ENCODE peak calls at places on chromosomes 1 and 21, in seven cellular contexts. One of them, this sample, is unnamed. For H3K4me1, the result is how much of the 10 kb centered on the place peaks cover.

GRCh38 chr1:181023265-181024057 is 791 bp upstream of the STX6 start:
- DNase-seq in lower lobe of right lung: no peak
- DNase-seq in colonic mucosa: no peak
- DNase-seq in psoas muscle: no peak
- DNase-seq in lung: no peak
- DNase-seq in fibroblast of lung: no peak
- DNase-seq in uterus: peak
- DNase-seq in this sample: no peak

GRCh38 chr1:173395762-173396161 is 81.4 kb upstream of the PRDX6 start:
- DNase-seq in lower lobe of right lung: no peak
- DNase-seq in colonic mucosa: no peak
- DNase-seq in psoas muscle: no peak
- DNase-seq in lung: no peak
- DNase-seq in fibroblast of lung: no peak
- DNase-seq in uterus: no peak
- DNase-seq in this sample: no peak

GRCh38 chr1:24914226-24915069 is 15.6 kb downstream of the RUNX3 start:
- DNase-seq in lower lobe of right lung: no peak
- DNase-seq in colonic mucosa: no peak
- DNase-seq in psoas muscle: no peak
- DNase-seq in lung: no peak
- DNase-seq in fibroblast of lung: peak
- DNase-seq in uterus: no peak
- DNase-seq in this sample: no peak

GRCh38 chr1:209899948-209900347 is 38.1 kb upstream of the SYT14 start:
- DNase-seq in lower lobe of right lung: no peak
- DNase-seq in colonic mucosa: peak
- DNase-seq in psoas muscle: no peak
- DNase-seq in lung: no peak
- DNase-seq in fibroblast of lung: no peak
- DNase-seq in uterus: no peak
- DNase-seq in this sample: no peak

GRCh38 chr1:177200290-177200689 is 29.5 kb downstream of the BRINP2 start:
- DNase-seq in lower lobe of right lung: no peak
- DNase-seq in colonic mucosa: no peak
- DNase-seq in psoas muscle: no peak
- DNase-seq in lung: no peak
- DNase-seq in fibroblast of lung: no peak
- DNase-seq in uterus: no peak
- DNase-seq in this sample: no peak

GRCh38 chr21:29642551-29643245 is 297.1 kb downstream of the GRIK1 start:
- DNase-seq in lower lobe of right lung: no peak
- DNase-seq in colonic mucosa: no peak
- DNase-seq in psoas muscle: no peak
- DNase-seq in lung: no peak
- DNase-seq in fibroblast of lung: no peak
- DNase-seq in uterus: no peak
- DNase-seq in this sample: no peak

GRCh38 chr1:214957330-214958137 is 125.0 kb upstream of the KCNK2 start:
- DNase-seq in lower lobe of right lung: no peak
- DNase-seq in colonic mucosa: no peak
- DNase-seq in psoas muscle: no peak
- DNase-seq in lung: no peak
- DNase-seq in fibroblast of lung: peak
- DNase-seq in uterus: peak
- DNase-seq in this sample: peak

GRCh38 chr1:48793863-48794262 is 17.2 kb upstream of the BEND5 start:
- DNase-seq in lower lobe of right lung: no peak
- DNase-seq in colonic mucosa: no peak
- DNase-seq in psoas muscle: no peak
- DNase-seq in lung: no peak
- DNase-seq in fibroblast of lung: no peak
- DNase-seq in uterus: no peak
- DNase-seq in this sample: no peak

GRCh38 chr1:232629250-232630046 is 485 bp downstream of the SIPA1L2 start:
- DNase-seq in lower lobe of right lung: peak
- DNase-seq in colonic mucosa: peak
- DNase-seq in psoas muscle: peak
- DNase-seq in lung: peak
- DNase-seq in fibroblast of lung: peak
- DNase-seq in uterus: peak
- DNase-seq in this sample: peak

GRCh38 chr1:51926171-51926812 is 47.8 kb upstream of the NRDC start:
- DNase-seq in lower lobe of right lung: no peak
- DNase-seq in colonic mucosa: no peak
- DNase-seq in psoas muscle: no peak
- DNase-seq in lung: no peak
- DNase-seq in fibroblast of lung: peak
- DNase-seq in uterus: no peak
- DNase-seq in this sample: no peak

GRCh38 chr1:24107462-24108225 is 4.3 kb downstream of the MYOM3 start:
- DNase-seq in lower lobe of right lung: peak
- DNase-seq in colonic mucosa: peak
- DNase-seq in psoas muscle: peak
- DNase-seq in lung: no peak
- DNase-seq in fibroblast of lung: peak
- DNase-seq in uterus: no peak
- DNase-seq in this sample: no peak

GRCh38 chr1:1071486-1072298 is 2.4 kb downstream of the RNF223 start:
- DNase-seq in lower lobe of right lung: no peak
- DNase-seq in colonic mucosa: no peak
- DNase-seq in psoas muscle: no peak
- DNase-seq in lung: no peak
- DNase-seq in fibroblast of lung: no peak
- DNase-seq in uterus: no peak
- DNase-seq in this sample: no peak

DNA sequence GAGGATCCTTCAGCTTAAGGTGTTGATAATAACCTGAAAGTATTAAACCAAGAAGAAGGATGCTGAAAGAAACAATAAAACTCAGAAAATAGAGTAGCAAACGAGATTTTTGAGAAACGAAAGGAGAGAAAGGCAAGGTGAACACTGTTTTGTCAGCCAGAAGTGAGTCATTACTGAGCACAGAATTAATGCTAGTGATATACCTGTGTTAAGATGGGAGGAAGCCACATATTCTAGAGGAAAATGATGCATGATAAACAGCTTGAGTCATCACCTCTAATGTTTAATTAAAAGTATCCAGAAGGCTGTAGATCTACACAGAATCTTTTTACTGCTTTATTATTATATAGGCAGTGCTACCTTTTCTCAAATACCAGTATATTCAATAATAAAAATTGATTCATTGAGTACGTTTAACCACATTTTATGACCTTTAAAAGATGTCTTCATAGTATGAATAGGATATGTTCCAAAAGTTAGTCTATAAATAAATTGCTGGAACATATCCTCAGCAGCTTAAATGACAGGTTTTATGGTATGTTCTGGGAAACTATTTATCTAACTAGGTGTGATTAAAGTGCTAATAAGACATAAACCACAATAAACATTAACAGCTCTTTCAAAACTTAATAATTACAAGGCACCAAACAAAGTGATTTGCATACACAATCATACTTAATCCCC is 10.3 kb downstream of the SH3GLB1 start:
- DNase-seq in lower lobe of right lung: no peak
- DNase-seq in colonic mucosa: no peak
- DNase-seq in psoas muscle: no peak
- DNase-seq in lung: no peak
- DNase-seq in fibroblast of lung: no peak
- DNase-seq in uterus: no peak
- DNase-seq in this sample: no peak
- H3K4me1 ChIP-seq in lower lobe of right lung: half or more
- H3K4me1 ChIP-seq in colonic mucosa: under half
- H3K4me1 ChIP-seq in psoas muscle: half or more
- H3K4me1 ChIP-seq in lung: under half
- H3K4me1 ChIP-seq in fibroblast of lung: under half
- H3K4me1 ChIP-seq in uterus: under half
- H3K4me1 ChIP-seq in this sample: half or more

DNA sequence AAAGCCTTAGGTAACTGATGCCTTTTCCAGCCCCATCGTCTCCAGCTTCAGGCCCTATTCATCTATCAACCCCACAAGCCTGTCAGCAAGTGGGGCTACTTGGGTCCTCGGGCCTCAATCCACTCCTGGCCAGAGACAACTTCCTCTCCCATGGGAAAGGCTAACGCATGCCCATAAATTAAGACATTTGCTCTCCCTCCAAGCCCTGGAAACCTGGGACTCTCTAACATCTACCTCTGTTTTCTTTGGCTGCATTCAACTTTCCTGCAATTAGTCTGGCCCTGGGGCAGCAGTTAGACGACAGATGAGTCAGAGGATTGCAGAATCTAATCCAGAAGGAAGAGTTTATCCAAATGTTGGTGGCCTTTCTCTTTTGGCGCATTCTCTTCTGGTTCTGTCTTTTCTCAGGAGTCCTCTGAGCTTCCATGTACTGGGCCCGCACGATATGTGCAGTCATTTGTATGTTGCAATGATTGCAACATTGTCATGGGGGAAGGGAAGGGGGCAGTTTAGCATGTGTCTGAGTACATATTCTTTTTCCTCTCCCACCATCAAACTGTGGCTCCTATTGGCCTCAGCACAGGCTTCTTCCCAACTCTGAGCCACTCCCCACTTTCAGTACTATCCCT is 54.4 kb downstream of the NAV1 start:
- DNase-seq in lower lobe of right lung: peak
- DNase-seq in colonic mucosa: peak
- DNase-seq in psoas muscle: peak
- DNase-seq in lung: peak
- DNase-seq in fibroblast of lung: peak
- DNase-seq in uterus: peak
- DNase-seq in this sample: peak
- H3K4me1 ChIP-seq in lower lobe of right lung: under half
- H3K4me1 ChIP-seq in colonic mucosa: under half
- H3K4me1 ChIP-seq in psoas muscle: under half
- H3K4me1 ChIP-seq in lung: under half
- H3K4me1 ChIP-seq in fibroblast of lung: under half
- H3K4me1 ChIP-seq in uterus: under half
- H3K4me1 ChIP-seq in this sample: under half

GRCh38 chr1:59915516-59915915 is 11.1 kb downstream of the CYP2J2 start:
- DNase-seq in lower lobe of right lung: no peak
- DNase-seq in colonic mucosa: no peak
- DNase-seq in psoas muscle: no peak
- DNase-seq in lung: no peak
- DNase-seq in fibroblast of lung: no peak
- DNase-seq in uterus: no peak
- DNase-seq in this sample: no peak

GRCh38 chr1:59917026-59917784 is 9.4 kb downstream of the CYP2J2 start:
- DNase-seq in lower lobe of right lung: no peak
- DNase-seq in colonic mucosa: no peak
- DNase-seq in psoas muscle: no peak
- DNase-seq in lung: no peak
- DNase-seq in fibroblast of lung: no peak
- DNase-seq in uterus: no peak
- DNase-seq in this sample: no peak

GRCh38 chr1:59917785-59918180 is 8.8 kb downstream of the CYP2J2 start:
- DNase-seq in lower lobe of right lung: no peak
- DNase-seq in colonic mucosa: no peak
- DNase-seq in psoas muscle: no peak
- DNase-seq in lung: no peak
- DNase-seq in fibroblast of lung: no peak
- DNase-seq in uterus: no peak
- DNase-seq in this sample: no peak

GRCh38 chr1:59924653-59925052 is 1.9 kb downstream of the CYP2J2 start:
- DNase-seq in lower lobe of right lung: no peak
- DNase-seq in colonic mucosa: no peak
- DNase-seq in psoas muscle: no peak
- DNase-seq in lung: no peak
- DNase-seq in fibroblast of lung: no peak
- DNase-seq in uterus: no peak
- DNase-seq in this sample: no peak

DNA sequence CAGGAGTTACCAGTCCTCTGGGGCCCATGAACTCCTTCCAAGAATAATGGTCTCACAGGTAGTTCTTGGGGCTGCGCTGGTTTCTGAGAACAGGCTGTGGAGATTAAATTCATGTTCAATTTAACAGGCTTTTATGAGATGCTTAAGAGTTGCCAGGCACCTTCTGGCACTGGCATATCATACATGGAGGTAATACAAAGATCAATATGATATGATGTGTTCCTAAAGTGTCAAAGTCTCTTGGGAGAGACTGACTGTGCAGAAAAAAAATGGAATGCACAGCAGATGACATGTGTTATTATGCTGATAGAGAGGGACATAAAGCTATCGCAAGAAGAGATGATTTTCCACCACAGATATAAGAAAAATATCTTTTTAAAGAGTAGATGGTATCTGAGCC is 6.8 kb downstream of the CYP2J2 start:
- DNase-seq in lower lobe of right lung: no peak
- DNase-seq in colonic mucosa: no peak
- DNase-seq in psoas muscle: no peak
- DNase-seq in lung: no peak
- DNase-seq in fibroblast of lung: no peak
- DNase-seq in uterus: no peak
- DNase-seq in this sample: no peak
- H3K4me1 ChIP-seq in lower lobe of right lung: under half
- H3K4me1 ChIP-seq in colonic mucosa: under half
- H3K4me1 ChIP-seq in psoas muscle: under half
- H3K4me1 ChIP-seq in lung: under half
- H3K4me1 ChIP-seq in fibroblast of lung: under half
- H3K4me1 ChIP-seq in uterus: under half
- H3K4me1 ChIP-seq in this sample: under half

GRCh38 chr1:66550243-66550642 is 16.3 kb downstream of the SGIP1 start:
- DNase-seq in lower lobe of right lung: no peak
- DNase-seq in colonic mucosa: no peak
- DNase-seq in psoas muscle: no peak
- DNase-seq in lung: no peak
- DNase-seq in fibroblast of lung: no peak
- DNase-seq in uterus: no peak
- DNase-seq in this sample: no peak

GRCh38 chr1:66556161-66556611 is 22.2 kb downstream of the SGIP1 start:
- DNase-seq in lower lobe of right lung: no peak
- DNase-seq in colonic mucosa: no peak
- DNase-seq in psoas muscle: no peak
- DNase-seq in lung: no peak
- DNase-seq in fibroblast of lung: no peak
- DNase-seq in uterus: no peak
- DNase-seq in this sample: no peak

GRCh38 chr1:66552287-66552686 is 18.3 kb downstream of the SGIP1 start:
- DNase-seq in lower lobe of right lung: no peak
- DNase-seq in colonic mucosa: no peak
- DNase-seq in psoas muscle: no peak
- DNase-seq in lung: no peak
- DNase-seq in fibroblast of lung: no peak
- DNase-seq in uterus: no peak
- DNase-seq in this sample: no peak

GRCh38 chr1:66553846-66554245 is 19.9 kb downstream of the SGIP1 start:
- DNase-seq in lower lobe of right lung: no peak
- DNase-seq in colonic mucosa: no peak
- DNase-seq in psoas muscle: no peak
- DNase-seq in lung: no peak
- DNase-seq in fibroblast of lung: no peak
- DNase-seq in uterus: no peak
- DNase-seq in this sample: no peak

DNA sequence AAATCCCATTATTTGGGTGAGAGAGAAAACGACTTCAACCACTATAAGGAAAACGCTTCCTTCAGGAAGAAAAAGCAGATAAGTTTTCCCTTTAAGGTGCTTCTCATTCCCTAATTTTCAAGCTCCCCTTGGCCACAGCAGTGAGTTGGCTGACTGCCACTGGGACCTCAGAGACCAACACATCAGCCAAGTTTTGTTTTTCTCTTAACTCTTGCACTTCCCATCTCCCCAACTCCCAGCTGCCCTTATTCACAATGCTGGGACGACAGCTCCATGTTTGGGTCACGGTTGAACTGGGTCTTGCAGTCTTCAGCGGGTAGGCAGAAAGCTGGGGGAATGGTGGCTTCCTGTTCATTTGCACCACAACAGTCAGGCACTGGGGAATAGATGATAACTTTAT is 18.9 kb downstream of the SGIP1 start:
- DNase-seq in lower lobe of right lung: no peak
- DNase-seq in colonic mucosa: no peak
- DNase-seq in psoas muscle: no peak
- DNase-seq in lung: no peak
- DNase-seq in fibroblast of lung: peak
- DNase-seq in uterus: peak
- DNase-seq in this sample: no peak
- H3K4me1 ChIP-seq in lower lobe of right lung: under half
- H3K4me1 ChIP-seq in colonic mucosa: under half
- H3K4me1 ChIP-seq in psoas muscle: under half
- H3K4me1 ChIP-seq in lung: under half
- H3K4me1 ChIP-seq in fibroblast of lung: under half
- H3K4me1 ChIP-seq in uterus: under half
- H3K4me1 ChIP-seq in this sample: under half